ENCODE peak calls at places on chromosomes 1 and 21, in seven cellular contexts. F, H, S, B, Y, W and K are unnamed samples.

GRCh38 chr1:201261771-201262547 is 21.3 kb upstream of the PKP1 start:
- DNase-seq in F (peak), H (no peak), S (no peak), B (no peak), Y (no peak), W (no peak), K (no peak)

GRCh38 chr1:43688594-43689000 is 18.7 kb upstream of the ST3GAL3 start:
- DNase-seq in F (peak), H (no peak), S (no peak), B (no peak), Y (no peak), W (peak), K (peak)

GRCh38 chr21:43193651-43194302 is 25.0 kb downstream of the CRYAA start:
- DNase-seq in F (peak), H (no peak), S (peak), B (no peak), Y (no peak), W (peak), K (peak)

GRCh38 chr1:15501208-15502032 is 22.6 kb downstream of the CASP9 start:
- DNase-seq in F (peak), H (peak), S (peak), B (peak), Y (peak), W (peak), K (peak)

GRCh38 chr1:181318022-181318857 is 165.1 kb upstream of the CACNA1E start:
- DNase-seq in F (no peak), H (peak), S (no peak), B (no peak), Y (no peak), W (no peak), K (no peak)

GRCh38 chr1:63861055-63861691 is 87.4 kb downstream of the ROR1 start:
- DNase-seq in F (no peak), H (no peak), S (no peak), B (no peak), Y (no peak), W (no peak), K (no peak)

GRCh38 chr1:225699336-225699735 is 46.4 kb upstream of the ENAH start:
- DNase-seq in F (peak), H (no peak), S (no peak), B (no peak), Y (peak), W (no peak), K (peak)

GRCh38 chr21:45640001-45640887 is 3.3 kb upstream of the PCBP3 start:
- DNase-seq in F (no peak), H (peak), S (no peak), B (no peak), Y (no peak), W (no peak), K (peak)

GRCh38 chr1:64111787-64112186 is 91.6 kb upstream of the UBE2U start:
- DNase-seq in F (peak), H (no peak), S (no peak), B (no peak), Y (no peak), W (no peak), K (no peak)

GRCh38 chr1:93720931-93721614 is 39.4 kb upstream of the BCAR3 start:
- DNase-seq in F (no peak), H (no peak), S (no peak), B (no peak), Y (no peak), W (no peak), K (no peak)

GRCh38 chr21:44310628-44311027 is 10.8 kb downstream of the PFKL start:
- DNase-seq in F (no peak), H (no peak), S (no peak), B (no peak), Y (no peak), W (no peak), K (no peak)

GRCh38 chr1:178644308-178645120 is 80.5 kb upstream of the RALGPS2 start:
- DNase-seq in F (peak), H (no peak), S (no peak), B (no peak), Y (no peak), W (peak), K (peak)

GRCh38 chr1:78690516-78690915 is 40.9 kb downstream of the IFI44 start:
- DNase-seq in F (no peak), H (no peak), S (no peak), B (no peak), Y (no peak), W (no peak), K (no peak)

GRCh38 chr1:186574951-186575747 is 105.1 kb downstream of the PTGS2 start:
- DNase-seq in F (peak), H (no peak), S (no peak), B (no peak), Y (peak), W (no peak), K (peak)

GRCh38 chr1:27940297-27940696 is 5.5 kb downstream of the SMPDL3B start:
- DNase-seq in F (peak), H (peak), S (peak), B (peak), Y (peak), W (peak), K (peak)

GRCh38 chr1:236147068-236147467 is 4.7 kb downstream of the GPR137B start:
- DNase-seq in F (no peak), H (no peak), S (no peak), B (peak), Y (no peak), W (no peak), K (no peak)
- H3K4me3 ChIP-seq in F (no peak), H (no peak), S (no peak), B (no peak), Y (no peak), W (no peak), K (no peak)

DNA sequence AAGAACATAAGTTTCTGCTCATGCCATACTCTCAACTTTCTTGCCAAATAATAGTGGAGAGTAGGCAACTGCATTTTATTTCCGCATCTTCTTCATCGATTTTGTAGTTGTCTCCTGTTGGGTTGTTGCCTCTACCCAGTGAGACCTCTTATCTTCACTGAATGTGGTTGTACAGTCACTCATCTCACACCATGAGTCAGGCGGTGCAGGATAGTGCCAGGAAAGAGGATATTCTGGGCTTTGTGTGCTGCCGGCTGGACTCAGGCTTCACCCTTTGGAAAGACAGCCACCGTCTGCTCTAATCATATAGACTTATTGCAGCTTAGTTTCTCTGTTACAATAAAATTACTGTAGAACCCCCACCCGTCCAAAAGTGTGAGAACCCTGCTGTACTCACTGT is 154.3 kb upstream of the USP24 start:
- DNase-seq in F (peak), H (no peak), S (no peak), B (no peak), Y (no peak), W (peak), K (peak)
- H3K4me3 ChIP-seq in F (no peak), H (no peak), S (no peak), B (no peak), Y (no peak), W (no peak), K (no peak)

GRCh38 chr1:6485937-6486250 is 5.6 kb downstream of the PLEKHG5 start:
- DNase-seq in F (no peak), H (no peak), S (no peak), B (no peak), Y (no peak), W (no peak), K (no peak)
- H3K4me3 ChIP-seq in F (peak), H (peak), S (no peak), B (no peak), Y (peak), W (peak), K (peak)

DNA sequence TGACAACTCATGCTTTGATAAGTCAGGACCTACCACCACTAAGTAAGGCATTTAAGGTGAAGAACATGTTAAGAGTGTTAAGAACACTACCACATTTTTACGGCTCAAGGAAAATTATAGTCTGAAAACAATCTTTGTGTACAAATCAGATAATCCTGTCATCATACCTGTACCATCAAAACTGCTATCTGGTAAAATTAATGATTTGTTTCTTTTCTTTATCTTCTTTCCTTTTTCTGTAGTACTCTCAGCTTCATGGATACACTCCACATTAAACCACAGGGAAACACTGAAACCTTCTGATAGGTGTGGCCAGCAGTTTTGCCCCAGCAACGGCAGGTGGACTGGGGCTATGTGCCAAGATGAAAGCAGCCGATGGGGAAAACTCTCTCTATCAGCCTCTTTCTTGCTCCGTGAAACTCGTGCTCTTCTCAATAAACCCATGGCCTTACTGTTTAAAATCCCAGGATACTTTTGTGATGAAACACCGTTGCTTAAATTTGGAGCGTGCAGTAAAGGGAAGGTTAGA is 75.1 kb downstream of the LYST start:
- DNase-seq in F (no peak), H (no peak), S (no peak), B (no peak), Y (no peak), W (no peak), K (no peak)
- H3K4me3 ChIP-seq in F (no peak), H (no peak), S (no peak), B (no peak), Y (no peak), W (no peak), K (no peak)

DNA sequence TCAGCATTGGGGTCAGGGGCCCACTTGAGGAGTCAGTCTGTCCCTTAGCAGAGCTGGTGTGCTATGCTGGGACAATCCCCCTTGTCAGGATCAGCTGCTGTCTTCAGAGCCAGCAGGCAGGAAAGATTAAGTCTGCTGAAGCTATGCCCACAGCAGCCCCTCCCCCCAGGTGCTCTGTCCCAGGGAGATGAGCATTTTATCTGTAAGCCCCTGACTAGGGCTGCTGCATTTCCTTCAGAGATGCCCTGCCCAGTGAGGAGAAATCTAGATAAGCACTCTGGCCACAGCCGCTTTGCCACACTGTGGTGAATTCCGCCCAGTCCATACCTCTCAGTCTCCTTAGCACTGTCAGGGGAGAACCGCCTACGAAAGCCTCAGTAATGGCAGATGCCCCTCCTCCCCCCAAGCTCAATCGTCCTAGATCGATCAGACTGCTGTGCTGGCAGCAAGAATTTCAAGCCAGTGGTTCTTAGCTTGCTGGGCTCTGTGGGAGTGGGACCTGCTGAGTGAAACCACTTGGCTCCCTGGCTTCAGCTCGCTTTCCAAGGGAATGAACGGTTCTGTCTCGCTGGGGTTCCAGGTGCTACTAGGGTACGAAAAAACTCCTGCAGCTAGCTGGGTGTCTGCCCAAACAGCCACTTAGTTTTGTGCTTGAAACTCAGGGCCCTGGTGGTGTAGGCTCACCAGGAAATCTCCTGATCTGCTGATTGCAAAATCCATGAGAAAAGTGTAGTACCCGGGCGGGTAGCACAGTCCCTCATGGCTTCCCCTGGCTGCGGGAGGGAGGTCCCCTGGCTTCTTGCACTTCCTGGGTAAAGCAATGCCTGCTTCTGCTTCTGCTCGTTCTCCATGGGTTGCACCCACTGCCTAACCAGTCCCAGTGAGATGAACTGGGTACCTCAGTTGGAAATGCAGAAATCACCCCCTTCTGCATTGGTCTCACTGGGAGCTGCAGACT is 25.1 kb upstream of the TP53BP2 start:
- DNase-seq in F (no peak), H (peak), S (no peak), B (peak), Y (peak), W (no peak), K (peak)
- H3K4me3 ChIP-seq in F (no peak), H (no peak), S (no peak), B (no peak), Y (peak), W (no peak), K (no peak)

GRCh38 chr1:39637301-39637700 is 2.1 kb downstream of the HEYL start:
- DNase-seq in F (no peak), H (no peak), S (no peak), B (no peak), Y (no peak), W (no peak), K (no peak)
- H3K4me3 ChIP-seq in F (no peak), H (no peak), S (no peak), B (peak), Y (no peak), W (no peak), K (no peak)

GRCh38 chr1:40751802-40752201 is 31.8 kb upstream of the KCNQ4 start:
- DNase-seq in F (no peak), H (no peak), S (no peak), B (no peak), Y (no peak), W (no peak), K (no peak)
- H3K4me3 ChIP-seq in F (no peak), H (no peak), S (no peak), B (no peak), Y (no peak), W (no peak), K (no peak)

DNA sequence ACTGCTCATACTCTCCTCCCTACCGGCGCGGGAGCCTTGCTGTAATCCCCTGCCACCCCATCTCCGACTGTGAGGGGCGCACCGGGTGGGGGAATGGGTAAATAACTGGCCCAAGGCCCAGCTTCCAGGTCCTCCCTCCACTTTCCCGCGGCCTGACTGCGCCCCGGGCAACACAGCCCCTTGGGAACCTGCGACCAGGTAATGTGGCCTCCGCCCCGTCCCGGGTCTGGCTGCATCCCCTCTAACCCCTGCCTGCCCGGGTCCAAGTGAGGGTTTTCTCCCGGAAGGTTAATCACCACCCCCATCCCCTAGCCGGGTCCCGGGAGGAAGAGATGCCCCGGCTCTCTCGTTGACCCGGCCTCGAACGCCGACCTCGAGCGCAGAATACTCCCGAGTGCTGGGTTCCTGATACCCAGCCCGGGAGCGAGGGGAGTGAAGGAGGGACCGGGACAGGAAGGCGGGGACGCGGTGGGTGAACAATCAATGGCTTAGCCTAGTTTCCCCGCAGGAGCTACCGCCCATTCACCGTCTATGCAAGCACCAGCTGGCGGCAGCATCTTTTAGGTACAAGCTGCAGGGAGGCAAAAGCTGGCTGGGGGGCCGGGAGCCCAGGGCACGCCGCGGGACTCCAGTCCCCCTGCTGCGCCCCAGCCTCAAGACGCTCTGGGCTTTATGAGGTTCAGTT is 5.9 kb upstream of the LHX9 start:
- DNase-seq in F (no peak), H (peak), S (no peak), B (peak), Y (peak), W (no peak), K (no peak)
- H3K4me3 ChIP-seq in F (no peak), H (peak), S (no peak), B (no peak), Y (peak), W (no peak), K (no peak)

DNA sequence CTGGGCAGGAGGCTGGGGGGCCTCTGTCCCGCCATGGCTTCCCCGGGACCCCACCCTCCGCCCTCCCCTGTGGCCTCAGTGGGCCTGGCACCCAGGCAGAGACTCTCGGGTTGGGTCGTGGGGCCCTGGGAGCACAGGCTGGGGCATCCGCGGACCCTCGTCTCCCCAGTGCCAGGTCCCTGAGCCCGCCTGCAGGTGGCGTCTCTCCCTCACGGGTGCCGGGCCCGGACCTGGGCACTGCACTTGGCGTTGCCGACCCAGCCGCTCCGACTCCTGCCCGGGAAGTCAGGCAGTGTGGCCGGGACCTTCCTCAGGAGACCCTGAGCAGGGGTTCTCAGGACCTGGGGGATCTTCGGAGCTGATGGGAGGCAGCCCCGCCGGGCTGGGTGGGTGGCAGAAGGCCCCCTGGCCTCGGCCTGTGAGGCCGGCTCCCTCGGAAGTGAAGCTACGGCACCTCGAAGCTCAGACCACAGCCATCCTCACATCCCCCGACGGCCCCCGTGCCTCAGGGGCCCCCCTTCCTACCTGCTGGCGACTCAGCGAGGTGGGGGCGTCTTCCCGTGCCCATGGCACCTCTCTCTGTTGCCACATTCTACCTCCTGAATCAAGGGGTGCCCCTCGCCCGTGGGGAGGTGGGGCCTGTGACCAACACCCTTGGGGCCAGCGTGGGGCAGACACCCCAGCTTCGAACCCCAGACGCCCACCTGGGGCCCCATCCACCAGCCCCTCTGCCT is 6.4 kb upstream of the C1orf159 start:
- DNase-seq in F (peak), H (peak), S (peak), B (peak), Y (peak), W (peak), K (peak)
- H3K4me3 ChIP-seq in F (no peak), H (no peak), S (no peak), B (no peak), Y (peak), W (no peak), K (peak)

GRCh38 chr1:114668373-114668772 is 1.5 kb downstream of the DENND2C start:
- DNase-seq in F (no peak), H (no peak), S (no peak), B (no peak), Y (no peak), W (no peak), K (no peak)
- H3K4me3 ChIP-seq in F (no peak), H (peak), S (no peak), B (no peak), Y (no peak), W (no peak), K (no peak)